ENCODE peak calls at places on chromosomes 12 and 14, in four cellular contexts. X, U, G and L are unnamed samples.

GRCh38 chr14:23638414-23639047 is 2.4 kb downstream of the DHRS2 start:
- DNase-seq in G (no peak), U (peak), X (no peak), L (no peak)

GRCh38 chr12:101759396-101760047 is 20.3 kb upstream of the SYCP3 start:
- DNase-seq in X (no peak), G (no peak), U (peak), L (no peak)

GRCh38 chr14:65035049-65035448 is 48.4 kb downstream of the FNTB start:
- DNase-seq in U (no peak), G (no peak), X (no peak), L (no peak)

GRCh38 chr12:80632835-80633234 is 74.6 kb upstream of the MYF6 start:
- DNase-seq in G (no peak), U (peak), X (no peak), L (peak)

GRCh38 chr14:95482967-95483842 is 33.2 kb downstream of the SYNE3 start:
- DNase-seq in G (no peak), U (peak), X (peak), L (no peak)

GRCh38 chr14:26855051-26855753 is 257.4 kb upstream of the NOVA1 start:
- DNase-seq in U (no peak), G (no peak), X (no peak), L (no peak)

GRCh38 chr14:68015356-68016242 is 196.0 kb downstream of the RAD51B start:
- DNase-seq in G (no peak), U (no peak), X (no peak), L (no peak)

GRCh38 chr14:64060648-64061096 is 207.9 kb downstream of the SYNE2 start:
- DNase-seq in X (no peak), U (peak), G (no peak), L (peak)

GRCh38 chr12:52838871-52839446 is 4.8 kb upstream of the KRT79 start:
- DNase-seq in G (no peak), X (no peak), U (no peak), L (no peak)

GRCh38 chr14:22929848-22930364 is 730 bp upstream of the PRMT5 start:
- DNase-seq in G (no peak), X (no peak), U (no peak), L (no peak)

GRCh38 chr12:125330645-125331341 is 265.6 kb downstream of the AACS start:
- DNase-seq in G (no peak), X (no peak), U (peak), L (peak)

GRCh38 chr12:24861751-24862575 is 86.9 kb downstream of the BCAT1 start:
- DNase-seq in X (no peak), U (peak), G (no peak), L (no peak)

GRCh38 chr14:52189330-52189729 is 78.2 kb upstream of the PTGDR start:
- DNase-seq in X (no peak), G (no peak), U (no peak), L (no peak)

GRCh38 chr14:21039059-21039422 is 3.1 kb upstream of the RNASE7 start:
- DNase-seq in U (peak), X (no peak), G (no peak), L (peak)

GRCh38 chr12:102343361-102344121 is 136.8 kb downstream of the IGF1 start:
- DNase-seq in U (peak), G (no peak), X (no peak), L (no peak)

GRCh38 chr12:68375701-68376469 is 43.7 kb upstream of the MDM1 start:
- DNase-seq in U (no peak), X (no peak), G (no peak), L (no peak)

GRCh38 chr12:81617915-81618314 is 141.2 kb downstream of the PPFIA2 start:
- DNase-seq in U (no peak), X (no peak), G (no peak), L (no peak)

GRCh38 chr14:105146181-105146975 is 22.2 kb downstream of the JAG2 start:
- DNase-seq in X (no peak), G (no peak), U (no peak), L (no peak)

GRCh38 chr12:109773384-109774011 is 59.7 kb downstream of the TRPV4 start:
- DNase-seq in U (no peak), G (no peak), X (no peak), L (no peak)

GRCh38 chr14:102498678-102499265 is 10.8 kb downstream of the ANKRD9 start:
- DNase-seq in G (no peak), U (no peak), X (no peak), L (no peak)

GRCh38 chr14:61388173-61388975 is 67.0 kb downstream of the PRKCH start:
- DNase-seq in X (no peak), G (no peak), U (no peak), L (no peak)

GRCh38 chr12:20931894-20932293 is 121.4 kb downstream of the SLCO1B3 start:
- DNase-seq in X (no peak), G (no peak), U (no peak), L (no peak)

GRCh38 chr14:54625158-54625557 is 58.2 kb downstream of the SAMD4A start:
- DNase-seq in U (no peak), X (no peak), G (no peak), L (no peak)

GRCh38 chr12:102702447-102703114 is 214.5 kb downstream of the PAH start:
- DNase-seq in G (no peak), X (peak), U (peak), L (peak)

GRCh38 chr12:66035289-66035961 is 95.1 kb downstream of the LLPH start:
- DNase-seq in G (no peak), U (peak), X (peak), L (no peak)

GRCh38 chr12:66032739-66033138 is 97.8 kb downstream of the LLPH start:
- DNase-seq in X (no peak), G (no peak), U (no peak), L (no peak)

GRCh38 chr12:66041651-66042363 is 88.7 kb downstream of the LLPH start:
- DNase-seq in G (no peak), U (no peak), X (no peak), L (no peak)

DNA sequence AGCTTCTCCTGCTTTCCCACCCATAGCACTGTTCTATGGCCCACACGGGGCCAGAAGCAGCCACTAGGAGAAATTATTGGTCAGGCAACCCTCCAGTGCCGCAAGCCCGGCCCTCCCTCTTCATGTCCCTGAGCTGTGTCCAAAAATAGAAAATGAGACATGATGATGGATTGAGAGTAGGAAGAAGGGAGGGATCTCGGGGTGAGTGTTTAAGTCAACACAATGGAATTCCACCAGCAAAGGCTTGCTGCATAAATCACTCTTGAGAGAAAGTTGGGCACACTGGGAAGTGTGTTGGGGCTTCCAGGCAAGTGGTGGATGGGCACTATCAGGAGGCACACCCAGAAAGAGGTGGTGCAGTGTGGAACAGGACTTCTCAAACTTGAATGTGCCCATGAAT is 94.2 kb downstream of the LLPH start:
- DNase-seq in U (peak), G (no peak), X (peak), L (no peak)
- TF ChIP-seq CTCF in U (no peak), G (no peak), X (peak), L (no peak)

DNA sequence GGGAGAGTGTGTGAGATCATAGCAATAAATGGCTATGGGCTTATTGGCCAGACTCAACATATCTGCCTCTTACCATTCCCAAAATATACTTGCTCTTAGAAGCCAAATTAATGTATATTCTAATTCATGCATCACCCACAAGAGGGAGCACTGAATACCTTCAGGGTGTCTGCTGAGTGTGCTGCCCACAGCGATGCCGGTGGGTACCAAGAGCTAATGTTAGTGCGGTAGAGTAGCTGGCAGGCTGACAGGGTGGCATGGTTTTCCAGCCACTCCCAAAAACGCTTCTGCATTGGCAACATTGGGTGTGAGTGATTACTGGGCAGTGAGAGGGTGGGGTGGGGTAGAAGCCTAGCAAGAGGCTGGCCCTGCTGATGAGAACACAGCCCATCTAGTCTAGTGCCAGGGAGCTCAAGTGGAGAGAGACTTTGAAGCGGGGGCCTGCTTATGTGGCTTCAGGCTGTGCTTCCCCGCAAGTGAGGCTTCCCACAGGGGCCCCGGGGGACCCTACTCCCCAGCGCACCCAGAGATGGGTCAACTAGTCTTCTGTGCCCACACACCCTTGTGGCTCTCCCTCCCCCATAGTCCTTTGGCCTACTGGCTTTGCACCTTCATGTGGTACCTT is 9.2 kb upstream of the PLEKHD1 start:
- DNase-seq in G (no peak), U (peak), X (no peak), L (no peak)
- TF ChIP-seq CTCF in G (no peak), U (peak), X (peak), L (peak)

GRCh38 chr12:5155866-5156265 is 112.2 kb downstream of the KCNA5 start:
- DNase-seq in G (no peak), X (no peak), U (no peak), L (no peak)

GRCh38 chr12:5148880-5149279 is 105.2 kb downstream of the KCNA5 start:
- DNase-seq in U (no peak), G (no peak), X (no peak), L (no peak)

DNA sequence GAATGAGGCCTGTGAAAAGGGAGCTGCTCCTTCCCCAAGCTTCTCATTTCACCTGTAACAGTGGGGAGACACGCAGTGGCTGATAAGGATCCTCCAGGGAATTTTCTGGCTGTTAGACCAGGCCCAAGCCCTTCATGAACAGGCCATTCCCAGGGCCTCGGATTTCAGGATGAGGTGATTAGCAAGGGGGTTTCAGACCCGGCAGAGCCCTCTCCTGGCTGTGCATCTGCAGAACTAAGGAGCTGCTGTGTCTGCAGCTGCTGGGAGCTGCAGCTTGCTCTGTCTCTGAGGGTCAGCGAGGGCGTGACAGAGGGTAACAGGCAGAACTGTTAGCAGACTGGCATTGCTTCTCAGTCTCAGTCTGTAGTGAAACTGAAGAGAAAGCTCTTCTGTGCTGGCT is 110.4 kb downstream of the KCNA5 start:
- DNase-seq in X (no peak), G (no peak), U (no peak), L (no peak)
- TF ChIP-seq CTCF in X (no peak), G (no peak), U (no peak), L (no peak)

GRCh38 chr12:115922952-115923564 is 354.4 kb downstream of the MED13L start:
- DNase-seq in G (no peak), X (no peak), U (peak), L (no peak)
- TF ChIP-seq CTCF in G (no peak), X (no peak), U (peak), L (peak)

GRCh38 chr12:132554857-132555630 is 55.3 kb downstream of the LRCOL1 start:
- DNase-seq in X (no peak), U (peak), G (no peak), L (peak)
- TF ChIP-seq CTCF in X (peak), U (peak), G (no peak), L (peak)

GRCh38 chr12:2797721-2798418 is 3.1 kb downstream of the FKBP4 start:
- DNase-seq in X (no peak), U (no peak), G (no peak), L (no peak)

GRCh38 chr12:2794736-2795289 is at the start of gene FKBP4:
- DNase-seq in X (no peak), G (peak), U (peak), L (peak)

GRCh38 chr12:2795291-2796186 is 769 bp downstream of the FKBP4 start:
- DNase-seq in X (no peak), U (peak), G (peak), L (peak)

GRCh38 chr12:2794261-2794735 is 472 bp upstream of the FKBP4 start:
- DNase-seq in G (no peak), X (no peak), U (no peak), L (no peak)

GRCh38 chr12:2796187-2796663 is 1.5 kb downstream of the FKBP4 start:
- DNase-seq in G (no peak), U (no peak), X (no peak), L (peak)
- TF ChIP-seq CTCF in G (no peak), U (no peak), X (peak), L (no peak)

DNA sequence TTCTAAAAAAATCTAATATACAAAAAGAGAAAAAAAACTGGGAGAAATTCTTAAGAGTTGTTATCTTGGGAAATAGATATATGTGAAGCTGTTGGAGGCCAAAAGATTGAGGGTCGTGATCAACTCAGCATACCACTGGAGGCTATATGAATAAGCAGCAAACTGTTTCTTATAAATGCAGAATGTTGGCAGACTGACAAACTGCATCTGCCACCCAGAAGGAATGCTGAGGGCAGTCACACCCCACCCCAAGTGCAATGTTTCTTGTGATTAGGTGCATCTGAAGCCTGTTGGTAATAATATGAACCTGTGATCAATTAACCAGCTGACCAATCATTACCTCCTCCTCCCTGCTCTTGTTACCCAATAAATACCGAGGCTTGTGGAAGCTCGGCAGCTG is 818.6 kb upstream of the MGAT4C start:
- DNase-seq in U (no peak), G (no peak), X (no peak), L (no peak)
- TF ChIP-seq CTCF in U (no peak), G (no peak), X (no peak), L (no peak)